ENCODE peak calls at places on chromosomes 7 and 10, in nine cellular contexts. F is fibroblast of lung, U is A549, Q is NCI-H510A, V is prostate gland, C is astrocyte, G is ELR, A is glutamatergic neuron, H is GM04504. E is an unnamed sample.

GRCh38 chr7:140982508-140982907 is 32.2 kb downstream of the MRPS33 start:
- DNase-seq in C (no peak), G (no peak), U (no peak), H (no peak), V (no peak), Q (no peak), F (no peak), A (no peak), E (no peak)

GRCh38 chr10:95837368-95837776 is 70.4 kb upstream of the CC2D2B start:
- DNase-seq in H (no peak), G (no peak), F (no peak), Q (no peak), V (no peak), C (no peak), A (no peak), U (no peak), E (no peak)

GRCh38 chr7:149626972-149627371 is 129.4 kb upstream of the ZNF746 start:
- DNase-seq in U (no peak), G (no peak), A (no peak), F (no peak), H (no peak), C (no peak), V (peak), Q (no peak), E (no peak)

GRCh38 chr7:82789883-82790609 is 346.5 kb upstream of the CACNA2D1 start:
- DNase-seq in F (peak), H (no peak), A (no peak), Q (no peak), C (peak), V (no peak), G (no peak), U (no peak), E (no peak)

GRCh38 chr7:55109384-55110167 is 90.8 kb downstream of the EGFR start:
- DNase-seq in C (peak), F (peak), Q (no peak), A (no peak), V (peak), G (peak), H (no peak), U (no peak), E (no peak)

GRCh38 chr10:93150289-93150688 is 76.6 kb downstream of the CYP26A1 start:
- DNase-seq in F (no peak), G (peak), C (peak), V (no peak), A (no peak), H (no peak), Q (no peak), U (no peak), E (no peak)

GRCh38 chr10:59388577-59388976 is 26.2 kb upstream of the FAM13C start:
- DNase-seq in V (no peak), F (no peak), A (no peak), U (no peak), Q (no peak), G (no peak), H (no peak), C (no peak), E (no peak)

GRCh38 chr10:11697718-11698527 is 44.3 kb upstream of the ECHDC3 start:
- DNase-seq in Q (no peak), F (no peak), G (no peak), A (no peak), H (no peak), V (no peak), C (no peak), U (no peak), E (no peak)

GRCh38 chr7:98027342-98028033 is 37.5 kb upstream of the OCM2 start:
- DNase-seq in F (no peak), V (no peak), A (no peak), U (no peak), G (no peak), Q (no peak), H (no peak), C (no peak), E (no peak)

GRCh38 chr10:129761573-129761972 is 202.5 kb downstream of the EBF3 start:
- DNase-seq in V (no peak), G (no peak), U (no peak), A (no peak), Q (no peak), F (no peak), C (no peak), H (no peak), E (no peak)

GRCh38 chr7:91228327-91228726 is 35.9 kb upstream of the FZD1 start:
- DNase-seq in H (no peak), C (peak), F (peak), Q (no peak), U (no peak), A (no peak), G (peak), V (no peak), E (no peak)

GRCh38 chr10:24680647-24681475 is 42.8 kb downstream of the ARHGAP21 start:
- DNase-seq in V (no peak), Q (no peak), H (no peak), C (peak), U (no peak), G (no peak), F (peak), A (no peak), E (peak)

GRCh38 chr10:123746927-123747326 is 80.8 kb downstream of the GPR26 start:
- DNase-seq in U (no peak), V (no peak), H (no peak), A (no peak), Q (no peak), C (no peak), G (no peak), F (no peak), E (no peak)

GRCh38 chr10:33489606-33490176 is 155.2 kb upstream of the NRP1 start:
- DNase-seq in V (no peak), H (peak), Q (no peak), A (no peak), G (no peak), F (peak), U (no peak), C (no peak), E (no peak)

GRCh38 chr7:134643131-134643530 is 3.5 kb upstream of the BPGM start:
- DNase-seq in G (no peak), V (no peak), A (no peak), F (no peak), H (no peak), U (no peak), Q (no peak), C (no peak), E (no peak)

GRCh38 chr7:20331231-20331880 is 656 bp downstream of the ITGB8 start:
- DNase-seq in V (peak), C (no peak), Q (peak), H (no peak), G (peak), U (no peak), A (peak), F (peak), E (no peak)

GRCh38 chr10:55500931-55501559 is 700.0 kb upstream of the PCDH15 start:
- DNase-seq in H (peak), A (peak), U (no peak), C (peak), G (no peak), Q (no peak), F (peak), V (no peak), E (no peak)